ENCODE peak calls at places on chromosomes 11 and 22, in ten cellular contexts. P is aorta; F is tibial nerve; L is fibroblast of pulmonary artery; R is NB4; V is effector memory CD4-positive, alpha-beta T cell; D is uterus; Q is bronchial epithelial cell; T is endothelial cell of umbilical vein; Y is mucosa of descending colon. E is an unnamed sample.

GRCh38 chr22:43848366-43849171 is 13.7 kb downstream of the SULT4A1 start:
- DNase-seq in P (peak; percentile 55), F (no peak), L (peak; percentile 36), R (peak; percentile 27), V (no peak), D (no peak), Q (peak; percentile 8), T (no peak), Y (no peak), E (no peak)

GRCh38 chr11:86274503-86274902 is 27.5 kb upstream of the HIKESHI start:
- DNase-seq in P (no peak), F (no peak), L (no peak), R (peak; percentile 31), V (no peak), D (no peak), Q (no peak), T (no peak), Y (no peak), E (no peak)

GRCh38 chr11:27995082-27995481 is 112.9 kb downstream of the KIF18A start:
- DNase-seq in P (no peak), F (no peak), L (peak; percentile 43), R (no peak), V (no peak), D (no peak), Q (peak; percentile 71), T (no peak), Y (no peak), E (no peak)

GRCh38 chr11:12019337-12019736 is 10.9 kb upstream of the DKK3 start:
- DNase-seq in P (no peak), F (no peak), L (peak; percentile 67), R (no peak), V (no peak), D (no peak), Q (no peak), T (peak; percentile 97), Y (no peak), E (no peak)

GRCh38 chr11:94974178-94974577 is 669 bp downstream of the KDM4D start:
- DNase-seq in P (no peak), F (no peak), L (no peak), R (no peak), V (no peak), D (no peak), Q (no peak), T (peak; percentile 17), Y (no peak), E (no peak)

GRCh38 chr11:45593992-45594391 is 71.4 kb downstream of the CHST1 start:
- DNase-seq in P (no peak), F (no peak), L (no peak), R (peak; percentile 39), V (no peak), D (no peak), Q (no peak), T (no peak), Y (no peak), E (no peak)

GRCh38 chr22:31538815-31539214 is 42.5 kb downstream of the SFI1 start:
- DNase-seq in P (no peak), F (no peak), L (no peak), R (no peak), V (no peak), D (no peak), Q (no peak), T (no peak), Y (no peak), E (no peak)

GRCh38 chr22:49303781-49304461 is 523.8 kb downstream of the BRD1 start:
- DNase-seq in P (peak; percentile 64), F (no peak), L (no peak), R (no peak), V (no peak), D (no peak), Q (no peak), T (no peak), Y (no peak), E (no peak)

GRCh38 chr11:62919476-62919875 is 1.7 kb downstream of the CHRM1 start:
- DNase-seq in P (peak; percentile 68), F (no peak), L (no peak), R (no peak), V (no peak), D (no peak), Q (no peak), T (no peak), Y (no peak), E (no peak)

GRCh38 chr22:48450188-48450825 is 1377.4 kb downstream of the BRD1 start:
- DNase-seq in P (peak; percentile 62), F (no peak), L (no peak), R (peak; percentile 21), V (no peak), D (no peak), Q (no peak), T (no peak), Y (no peak), E (no peak)

GRCh38 chr11:2650343-2650867 is 49.4 kb downstream of the KCNQ1OT1 start:
- DNase-seq in P (no peak), F (no peak), L (no peak), R (no peak), V (no peak), D (no peak), Q (no peak), T (no peak), Y (no peak), E (no peak)

GRCh38 chr11:78291754-78292108 is 103.0 kb downstream of the USP35 start:
- DNase-seq in P (no peak), F (no peak), L (no peak), R (no peak), V (no peak), D (no peak), Q (no peak), T (no peak), Y (no peak), E (no peak)
- H3K4me3 ChIP-seq in P (no peak overlapping the region), F (no peak overlapping the region), L (no peak overlapping the region), R (no peak overlapping the region), V (no peak overlapping the region), D (no peak overlapping the region), Q (no peak overlapping the region), T (no peak overlapping the region), Y (no peak overlapping the region), E (no peak overlapping the region)

GRCh38 chr11:16032974-16033373 is 323.4 kb downstream of the SOX6 start:
- DNase-seq in P (no peak), F (no peak), L (no peak), R (no peak), V (no peak), D (no peak), Q (no peak), T (no peak), Y (no peak), E (no peak)

GRCh38 chr11:16034074-16034473 is 322.3 kb downstream of the SOX6 start:
- DNase-seq in P (no peak), F (no peak), L (peak; percentile 14), R (peak; percentile 8), V (no peak), D (no peak), Q (no peak), T (no peak), Y (no peak), E (no peak)

GRCh38 chr11:16028406-16028805 is 327.9 kb downstream of the SOX6 start:
- DNase-seq in P (no peak), F (no peak), L (peak; percentile 53), R (no peak), V (no peak), D (no peak), Q (no peak), T (no peak), Y (no peak), E (no peak)

GRCh38 chr11:16026849-16027248 is 329.5 kb downstream of the SOX6 start:
- DNase-seq in P (no peak), F (no peak), L (no peak), R (no peak), V (no peak), D (no peak), Q (no peak), T (no peak), Y (no peak), E (no peak)

GRCh38 chr11:16030664-16031063 is 325.7 kb downstream of the SOX6 start:
- DNase-seq in P (no peak), F (no peak), L (no peak), R (no peak), V (no peak), D (no peak), Q (no peak), T (no peak), Y (no peak), E (no peak)
- H3K4me3 ChIP-seq in P (no peak overlapping the region), F (no peak overlapping the region), L (no peak overlapping the region), R (no peak overlapping the region), V (no peak overlapping the region), D (no peak overlapping the region), Q (no peak overlapping the region), T (no peak overlapping the region), Y (no peak overlapping the region), E (no peak overlapping the region)

DNA sequence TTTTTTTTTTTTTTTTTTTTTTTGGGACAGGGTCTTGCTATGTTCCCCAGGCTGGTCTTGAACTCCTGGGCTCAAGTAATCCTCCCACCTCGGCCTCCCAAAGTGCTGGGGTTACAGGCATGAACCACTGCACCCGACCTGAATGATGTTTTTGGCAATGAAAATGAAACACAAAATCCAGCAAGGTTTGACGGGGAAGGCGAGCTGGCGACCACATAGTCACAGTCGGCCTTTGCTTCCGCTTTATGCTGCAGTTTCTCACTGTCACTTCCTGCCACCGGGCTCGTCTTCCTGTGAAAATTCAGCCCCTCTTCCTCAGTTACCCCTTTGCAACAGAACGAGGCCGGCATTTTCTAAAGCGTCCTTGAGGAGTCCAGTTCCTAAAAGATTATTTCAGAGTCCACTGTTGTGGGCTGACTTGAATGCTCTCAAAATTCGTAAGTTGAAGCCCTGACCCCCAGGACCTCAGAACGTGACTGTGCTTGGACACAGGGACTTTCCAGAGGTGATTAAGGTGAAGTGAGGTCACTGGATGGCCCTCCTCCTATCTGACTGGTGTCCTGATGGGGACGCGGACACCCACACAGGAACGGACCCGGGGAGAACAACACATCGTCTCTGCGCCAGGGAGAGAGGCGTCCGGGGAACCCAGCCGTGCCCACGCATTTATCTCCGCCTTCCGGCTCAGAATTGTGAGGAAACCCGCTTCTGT is 2.9 kb upstream of the BID start:
- DNase-seq in P (no peak), F (no peak), L (no peak), R (peak; percentile 81), V (peak; percentile 55), D (no peak), Q (no peak), T (peak; percentile 14), Y (peak; percentile 62), E (peak; percentile 68)
- H3K4me3 ChIP-seq in P (no peak overlapping the region), F (peak overlapping the region; percentile 43), L (no peak overlapping the region), R (peak overlapping the region; percentile 89), V (peak overlapping the region; percentile 82), D (no peak overlapping the region), Q (no peak overlapping the region), T (no peak overlapping the region), Y (no peak overlapping the region), E (peak overlapping the region; percentile 94)

DNA sequence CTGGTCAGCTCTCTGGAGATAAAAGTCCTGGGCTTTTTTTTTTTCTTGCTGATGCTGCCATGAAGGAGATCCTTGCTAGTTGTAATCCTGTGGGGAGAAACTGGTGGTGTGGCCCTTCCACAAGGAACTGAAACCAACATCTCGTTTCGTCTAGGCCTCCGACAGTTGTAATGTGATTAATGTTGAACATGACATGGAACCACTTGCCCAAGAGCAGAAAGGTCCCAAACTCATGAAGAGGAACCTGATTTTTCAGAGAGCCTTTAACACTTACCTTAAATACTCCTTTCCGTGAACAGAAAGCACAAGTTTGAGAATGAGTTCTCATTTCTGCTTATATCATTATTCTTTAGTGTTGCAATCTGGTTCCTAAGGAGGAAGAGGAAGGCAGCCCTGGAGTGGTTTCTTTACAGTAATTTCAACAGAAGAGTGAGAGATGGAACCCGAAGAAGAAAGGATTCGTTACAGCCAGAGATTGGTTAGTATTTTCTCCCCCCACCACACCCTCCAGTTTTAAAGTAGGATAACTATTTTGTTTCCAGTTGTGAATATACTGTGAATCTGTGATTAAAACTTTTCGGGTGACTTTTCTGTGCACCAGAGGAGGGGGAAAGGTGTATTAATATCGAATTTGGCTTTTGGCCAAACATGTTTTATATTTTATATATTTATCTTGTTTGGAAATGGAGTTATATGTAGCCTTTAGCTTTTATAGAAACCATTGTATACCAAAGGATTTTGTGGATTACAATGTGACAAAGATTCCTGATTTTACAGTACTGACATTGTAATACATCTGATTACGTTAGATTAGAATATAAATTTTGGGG is 2.0 kb downstream of the KDM2A start:
- DNase-seq in P (no peak), F (no peak), L (peak; percentile 44), R (peak; percentile 87), V (no peak), D (no peak), Q (peak; percentile 32), T (peak; percentile 57), Y (peak; percentile 48), E (no peak)
- H3K4me3 ChIP-seq in P (peak overlapping the region; percentile 84), F (peak overlapping the region; percentile 98), L (peak overlapping the region; percentile 97), R (peak overlapping the region; percentile 100), V (peak overlapping the region; percentile 90), D (peak overlapping the region; percentile 99), Q (peak overlapping the region; percentile 63), T (peak overlapping the region; percentile 96), Y (no peak overlapping the region), E (peak overlapping the region; percentile 86)

E was measured in naive thymus-derived CD4-positive, alpha-beta T cell.